ENCODE peak calls at places on chromosome X, in eight cellular contexts. E, L, G, O, J, U, N and X are unnamed samples.

GRCh38 chrX:1614927-1615326 is at the start of gene ASMT:
- DNase-seq in E (no peak), L (no peak), G (peak; percentile 52), O (no peak), J (no peak), U (no peak), N (no peak), X (no peak)

GRCh38 chrX:138026211-138026610 is 460.3 kb downstream of the ZIC3 start:
- DNase-seq in E (no peak), L (no peak), G (peak; percentile 21), O (no peak), J (no peak), U (no peak), N (no peak), X (no peak)

GRCh38 chrX:95318882-95319281 is 1365.8 kb upstream of the DIAPH2 start:
- DNase-seq in E (no peak), L (no peak), G (peak; percentile 62), O (no peak), J (no peak), U (no peak), N (no peak), X (no peak)

GRCh38 chrX:39728025-39728424 is 369.7 kb downstream of the BCOR start:
- DNase-seq in E (no peak), L (no peak), G (no peak), O (no peak), J (no peak), U (no peak), N (no peak), X (no peak)

GRCh38 chrX:27674491-27674890 is 84.3 kb downstream of the DCAF8L2 start:
- DNase-seq in E (no peak), L (no peak), G (no peak), O (no peak), J (no peak), U (no peak), N (no peak), X (no peak)

GRCh38 chrX:15781964-15782711 is 8.1 kb upstream of the ZRSR2 start:
- DNase-seq in E (no peak), L (no peak), G (no peak), O (no peak), J (no peak), U (no peak), N (no peak), X (no peak)

GRCh38 chrX:10156199-10157031 is at the start of gene CLCN4:
- DNase-seq in E (peak; percentile 83), L (peak; percentile 74), G (peak; percentile 67), O (no peak), J (no peak), U (peak; percentile 80), N (peak; percentile 74), X (peak; percentile 68)

GRCh38 chrX:40209951-40210617 is 112.3 kb upstream of the BCOR start:
- DNase-seq in E (no peak), L (no peak), G (no peak), O (no peak), J (no peak), U (no peak), N (no peak), X (no peak)

GRCh38 chrX:13607356-13607995 is 38.1 kb downstream of the EGFL6 start:
- DNase-seq in E (no peak), L (no peak), G (no peak), O (no peak), J (no peak), U (no peak), N (no peak), X (no peak)

GRCh38 chrX:6021316-6022091 is 207.2 kb downstream of the NLGN4X start:
- DNase-seq in E (no peak), L (no peak), G (peak; percentile 69), O (no peak), J (peak; percentile 2), U (peak; percentile 35), N (no peak), X (no peak)

GRCh38 chrX:29707088-29707487 is 508.3 kb upstream of the MAGEB2 start:
- DNase-seq in E (no peak), L (no peak), G (no peak), O (no peak), J (no peak), U (no peak), N (no peak), X (no peak)

GRCh38 chrX:151715735-151716134 is at the start of gene FATE1:
- DNase-seq in E (no peak), L (no peak), G (no peak), O (no peak), J (no peak), U (no peak), N (no peak), X (no peak)

GRCh38 chrX:119503484-119503861 is 35.2 kb downstream of the SLC25A5 start:
- DNase-seq in E (no peak), L (peak; percentile 34), G (no peak), O (peak; percentile 49), J (peak; percentile 9), U (peak; percentile 88), N (peak; percentile 84), X (no peak)

DNA sequence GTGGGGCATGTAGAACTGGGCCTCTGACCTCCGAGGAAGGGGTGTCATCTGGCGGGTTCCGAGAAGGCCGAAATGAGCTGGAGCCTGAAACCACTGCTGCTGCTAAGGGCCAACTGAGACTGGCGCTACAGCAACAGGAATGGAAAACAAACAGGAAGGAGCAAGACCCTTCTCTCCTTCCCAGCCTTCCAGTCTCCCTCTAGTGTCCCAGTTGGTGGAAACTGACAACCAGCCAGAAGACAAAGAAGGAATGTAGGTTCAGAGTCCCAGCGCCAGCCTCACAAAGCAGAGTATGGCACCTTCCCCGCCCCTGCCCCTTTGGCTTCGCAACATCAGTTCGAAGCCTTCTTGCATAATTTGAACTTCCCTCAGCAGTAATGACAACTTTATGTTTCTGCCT is 24.4 kb upstream of the PDZD4 start:
- DNase-seq in E (no peak), L (no peak), G (no peak), O (no peak), J (no peak), U (no peak), N (no peak), X (no peak)
- TF ChIP-seq CTCF in E (no peak), L (no peak), G (no peak), O (no peak), J (no peak), U (no peak), N (no peak), X (no peak)

GRCh38 chrX:56726609-56727008 is 2.4 kb upstream of the NBDY start:
- DNase-seq in E (no peak), L (no peak), G (peak; percentile 60), O (peak; percentile 13), J (no peak), U (peak; percentile 29), N (no peak), X (no peak)
- TF ChIP-seq CTCF in E (peak; percentile 61), L (peak; percentile 65), G (peak; percentile 61), O (peak; percentile 72), J (peak; percentile 65), U (peak; percentile 66), N (peak; percentile 50), X (no peak)

DNA sequence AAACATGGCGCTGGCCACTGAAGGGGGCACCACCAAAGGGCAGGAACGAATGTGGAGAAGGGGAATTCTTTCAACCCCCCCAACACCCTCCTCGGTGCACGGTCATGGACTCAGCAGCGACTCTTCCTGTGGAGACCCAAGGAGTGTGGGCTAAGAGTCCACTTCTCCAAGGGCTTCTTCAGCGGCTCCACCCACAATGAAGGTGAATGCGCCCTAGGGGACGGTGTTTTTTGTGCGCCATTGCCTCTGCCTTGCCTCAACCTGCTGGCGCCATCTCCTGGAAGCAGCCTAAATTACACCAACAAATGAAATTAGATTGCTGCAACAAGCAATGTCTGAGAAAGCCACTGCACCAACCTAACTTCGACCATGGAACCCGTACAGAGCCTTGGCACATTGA is 169.2 kb upstream of the MAGEB18 start:
- DNase-seq in E (peak; percentile 31), L (no peak), G (peak; percentile 76), O (no peak), J (no peak), U (peak; percentile 1), N (no peak), X (no peak)
- TF ChIP-seq CTCF in E (peak; percentile 20), L (no peak), G (peak; percentile 61), O (no peak), J (peak; percentile 53), U (peak; percentile 54), N (no peak), X (no peak)

DNA sequence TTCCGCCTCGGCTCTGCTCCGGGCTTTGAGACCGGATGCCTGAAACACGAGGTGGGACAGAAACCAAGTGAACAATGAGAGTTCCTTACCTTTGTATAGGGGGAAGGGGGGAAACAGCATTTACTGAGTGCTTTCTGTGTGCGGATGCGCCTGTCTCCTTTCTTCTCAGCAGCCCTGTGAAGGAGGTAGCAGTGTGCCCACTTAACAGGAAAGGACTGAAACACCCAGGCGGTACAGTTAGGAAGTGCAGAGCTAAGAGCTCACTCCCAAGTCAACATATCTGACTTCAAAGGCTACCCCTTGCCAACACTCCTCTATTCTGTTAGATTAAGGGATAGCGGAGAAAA is 43.1 kb upstream of the TMSB15B start:
- DNase-seq in E (no peak), L (no peak), G (no peak), O (no peak), J (no peak), U (no peak), N (no peak), X (no peak)
- TF ChIP-seq CTCF in E (no peak), L (no peak), G (no peak), O (peak; percentile 33), J (no peak), U (no peak), N (peak; percentile 35), X (no peak)

DNA sequence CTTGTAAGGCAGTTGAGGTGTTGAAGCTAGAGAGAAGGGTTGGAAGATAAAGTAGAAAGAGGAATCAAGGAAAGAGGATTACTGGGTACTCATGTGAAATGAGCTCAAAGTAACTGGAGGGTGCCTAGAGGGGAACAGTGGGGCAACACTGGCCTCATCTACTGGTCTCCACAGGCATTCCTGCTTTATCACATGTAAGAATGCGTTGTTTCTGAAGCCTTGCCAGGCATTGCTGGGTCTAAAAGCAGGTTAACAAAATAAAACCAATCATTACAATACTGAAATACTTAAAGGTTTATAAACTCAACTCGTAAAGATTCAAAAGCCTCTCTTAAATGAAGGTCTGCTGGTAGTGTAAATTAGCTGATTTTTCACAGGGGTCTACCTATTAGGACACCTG is 96.0 kb downstream of the FANCB start:
- DNase-seq in E (no peak), L (no peak), G (no peak), O (no peak), J (no peak), U (no peak), N (no peak), X (no peak)
- TF ChIP-seq CTCF in E (no peak), L (no peak), G (no peak), O (no peak), J (no peak), U (no peak), N (no peak), X (no peak)

GRCh38 chrX:52363247-52363883 is 5.5 kb upstream of the XAGE2 start:
- DNase-seq in E (no peak), L (no peak), G (peak; percentile 35), O (no peak), J (no peak), U (no peak), N (no peak), X (no peak)
- TF ChIP-seq CTCF in E (no peak), L (no peak), G (peak; percentile 23), O (peak; percentile 20), J (peak; percentile 9), U (no peak), N (no peak), X (no peak)

GRCh38 chrX:149124526-149125108 is 380.5 kb downstream of the IDS start:
- DNase-seq in E (no peak), L (no peak), G (no peak), O (no peak), J (no peak), U (no peak), N (no peak), X (no peak)
- TF ChIP-seq CTCF in E (no peak), L (no peak), G (no peak), O (no peak), J (no peak), U (no peak), N (no peak), X (no peak)

GRCh38 chrX:134782796-134783195 is 124.5 kb upstream of the PLAC1 start:
- DNase-seq in E (no peak), L (no peak), G (peak; percentile 35), O (no peak), J (no peak), U (no peak), N (no peak), X (no peak)
- TF ChIP-seq CTCF in E (peak; percentile 55), L (peak; percentile 60), G (peak; percentile 50), O (peak; percentile 63), J (peak; percentile 50), U (peak; percentile 81), N (peak; percentile 35), X (no peak)